ENCODE peak calls at places on chromosomes 1 and 21, in seven cellular contexts. One of them, this sample, is unnamed.

GRCh38 chr1:112744019-112744578 is 29.0 kb upstream of the PPM1J start:
- DNase-seq in K562: no peak
- DNase-seq in IMR-90: peak
- DNase-seq in A549: no peak
- DNase-seq in GM12878: no peak
- DNase-seq in HepG2: no peak
- DNase-seq in H1: no peak
- DNase-seq in this sample: peak

GRCh38 chr1:1760345-1760650 is 18.0 kb downstream of the NADK start:
- DNase-seq in K562: peak
- DNase-seq in IMR-90: no peak
- DNase-seq in A549: no peak
- DNase-seq in GM12878: no peak
- DNase-seq in HepG2: no peak
- DNase-seq in H1: no peak
- DNase-seq in this sample: no peak

GRCh38 chr1:116763116-116763786 is 9.0 kb downstream of the CD2 start:
- DNase-seq in K562: no peak
- DNase-seq in IMR-90: no peak
- DNase-seq in A549: no peak
- DNase-seq in GM12878: no peak
- DNase-seq in HepG2: no peak
- DNase-seq in H1: no peak
- DNase-seq in this sample: no peak

GRCh38 chr1:220761688-220762427 is 13.7 kb downstream of the MTARC2 start:
- DNase-seq in K562: no peak
- DNase-seq in IMR-90: no peak
- DNase-seq in A549: no peak
- DNase-seq in GM12878: no peak
- DNase-seq in HepG2: peak
- DNase-seq in H1: no peak
- DNase-seq in this sample: no peak

GRCh38 chr1:35298464-35298863 is 30.0 kb downstream of the ZMYM4 start:
- DNase-seq in K562: no peak
- DNase-seq in IMR-90: peak
- DNase-seq in A549: peak
- DNase-seq in GM12878: peak
- DNase-seq in HepG2: peak
- DNase-seq in H1: no peak
- DNase-seq in this sample: peak

GRCh38 chr21:45662623-45663015 is 19.1 kb downstream of the PCBP3 start:
- DNase-seq in K562: no peak
- DNase-seq in IMR-90: no peak
- DNase-seq in A549: no peak
- DNase-seq in GM12878: no peak
- DNase-seq in HepG2: no peak
- DNase-seq in H1: no peak
- DNase-seq in this sample: no peak

GRCh38 chr1:197600751-197601150 is 174.5 kb downstream of the DENND1B start:
- DNase-seq in K562: no peak
- DNase-seq in IMR-90: no peak
- DNase-seq in A549: no peak
- DNase-seq in GM12878: no peak
- DNase-seq in HepG2: no peak
- DNase-seq in H1: no peak
- DNase-seq in this sample: no peak

GRCh38 chr1:40766017-40766416 is 17.6 kb upstream of the KCNQ4 start:
- DNase-seq in K562: no peak
- DNase-seq in IMR-90: peak
- DNase-seq in A549: no peak
- DNase-seq in GM12878: no peak
- DNase-seq in HepG2: no peak
- DNase-seq in H1: no peak
- DNase-seq in this sample: no peak

GRCh38 chr1:26915204-26915842 is 1.5 kb upstream of the NR0B2 start:
- DNase-seq in K562: no peak
- DNase-seq in IMR-90: no peak
- DNase-seq in A549: no peak
- DNase-seq in GM12878: no peak
- DNase-seq in HepG2: peak
- DNase-seq in H1: no peak
- DNase-seq in this sample: no peak

GRCh38 chr1:184480711-184481110 is 93.9 kb downstream of the C1orf21 start:
- DNase-seq in K562: no peak
- DNase-seq in IMR-90: no peak
- DNase-seq in A549: no peak
- DNase-seq in GM12878: no peak
- DNase-seq in HepG2: no peak
- DNase-seq in H1: peak
- DNase-seq in this sample: peak

GRCh38 chr1:74247881-74248528 is 12.8 kb downstream of the TNNI3K start:
- DNase-seq in K562: no peak
- DNase-seq in IMR-90: no peak
- DNase-seq in A549: no peak
- DNase-seq in GM12878: no peak
- DNase-seq in HepG2: no peak
- DNase-seq in H1: no peak
- DNase-seq in this sample: no peak

GRCh38 chr1:112975336-112975735 is 19.3 kb upstream of the SLC16A1 start:
- DNase-seq in K562: no peak
- DNase-seq in IMR-90: no peak
- DNase-seq in A549: no peak
- DNase-seq in GM12878: no peak
- DNase-seq in HepG2: peak
- DNase-seq in H1: no peak
- DNase-seq in this sample: no peak

GRCh38 chr1:32960819-32961355 is 3.7 kb downstream of the RNF19B start:
- DNase-seq in K562: no peak
- DNase-seq in IMR-90: no peak
- DNase-seq in A549: no peak
- DNase-seq in GM12878: no peak
- DNase-seq in HepG2: no peak
- DNase-seq in H1: no peak
- DNase-seq in this sample: no peak

GRCh38 chr1:205925730-205926129 is 17.5 kb downstream of the SLC26A9 start:
- DNase-seq in K562: no peak
- DNase-seq in IMR-90: peak
- DNase-seq in A549: peak
- DNase-seq in GM12878: no peak
- DNase-seq in HepG2: no peak
- DNase-seq in H1: no peak
- DNase-seq in this sample: no peak

GRCh38 chr1:12618661-12619395 is 818 bp upstream of the DHRS3 start:
- DNase-seq in K562: peak
- DNase-seq in IMR-90: peak
- DNase-seq in A549: peak
- DNase-seq in GM12878: no peak
- DNase-seq in HepG2: peak
- DNase-seq in H1: no peak
- DNase-seq in this sample: peak

GRCh38 chr1:3676581-3677410 is 24.5 kb downstream of the TP73 start:
- DNase-seq in K562: no peak
- DNase-seq in IMR-90: no peak
- DNase-seq in A549: no peak
- DNase-seq in GM12878: peak
- DNase-seq in HepG2: no peak
- DNase-seq in H1: no peak
- DNase-seq in this sample: no peak

GRCh38 chr21:42133131-42133530 is 62.0 kb downstream of the UMODL1 start:
- DNase-seq in K562: no peak
- DNase-seq in IMR-90: no peak
- DNase-seq in A549: no peak
- DNase-seq in GM12878: no peak
- DNase-seq in HepG2: no peak
- DNase-seq in H1: no peak
- DNase-seq in this sample: no peak

GRCh38 chr21:42644223-42645208 is 8.9 kb upstream of the PDE9A start:
- DNase-seq in K562: no peak
- DNase-seq in IMR-90: peak
- DNase-seq in A549: no peak
- DNase-seq in GM12878: no peak
- DNase-seq in HepG2: no peak
- DNase-seq in H1: no peak
- DNase-seq in this sample: no peak

GRCh38 chr1:82697965-82698364 is 897.2 kb downstream of the ADGRL2 start:
- DNase-seq in K562: no peak
- DNase-seq in IMR-90: no peak
- DNase-seq in A549: no peak
- DNase-seq in GM12878: no peak
- DNase-seq in HepG2: no peak
- DNase-seq in H1: no peak
- DNase-seq in this sample: no peak

GRCh38 chr1:12315126-12315525 is 85.3 kb downstream of the VPS13D start:
- DNase-seq in K562: no peak
- DNase-seq in IMR-90: no peak
- DNase-seq in A549: no peak
- DNase-seq in GM12878: no peak
- DNase-seq in HepG2: no peak
- DNase-seq in H1: no peak
- DNase-seq in this sample: no peak

GRCh38 chr1:24009406-24009805 is 29.3 kb upstream of the SRSF10 start:
- DNase-seq in K562: no peak
- DNase-seq in IMR-90: peak
- DNase-seq in A549: no peak
- DNase-seq in GM12878: no peak
- DNase-seq in HepG2: peak
- DNase-seq in H1: no peak
- DNase-seq in this sample: no peak
- TF ChIP-seq USF2 in K562: no peak
- TF ChIP-seq USF2 in IMR-90: no peak
- TF ChIP-seq USF2 in A549: no peak
- TF ChIP-seq USF2 in GM12878: no peak
- TF ChIP-seq USF2 in HepG2: no peak
- TF ChIP-seq USF2 in H1: no peak
- TF ChIP-seq USF2 in this sample: no peak

GRCh38 chr1:107963601-107964396 is 1.2 kb downstream of the VAV3 start:
- DNase-seq in K562: no peak
- DNase-seq in IMR-90: no peak
- DNase-seq in A549: no peak
- DNase-seq in GM12878: peak
- DNase-seq in HepG2: no peak
- DNase-seq in H1: no peak
- DNase-seq in this sample: peak

GRCh38 chr1:107963009-107963408 is 2.0 kb downstream of the VAV3 start:
- DNase-seq in K562: no peak
- DNase-seq in IMR-90: no peak
- DNase-seq in A549: no peak
- DNase-seq in GM12878: no peak
- DNase-seq in HepG2: no peak
- DNase-seq in H1: no peak
- DNase-seq in this sample: no peak

GRCh38 chr1:107964397-107965111 is 426 bp downstream of the VAV3 start:
- DNase-seq in K562: no peak
- DNase-seq in IMR-90: no peak
- DNase-seq in A549: no peak
- DNase-seq in GM12878: no peak
- DNase-seq in HepG2: no peak
- DNase-seq in H1: no peak
- DNase-seq in this sample: peak

GRCh38 chr1:107966550-107966949 is 1.6 kb upstream of the VAV3 start:
- DNase-seq in K562: no peak
- DNase-seq in IMR-90: no peak
- DNase-seq in A549: no peak
- DNase-seq in GM12878: no peak
- DNase-seq in HepG2: no peak
- DNase-seq in H1: no peak
- DNase-seq in this sample: no peak

GRCh38 chr1:107965112-107965991 is at the start of gene VAV3:
- DNase-seq in K562: no peak
- DNase-seq in IMR-90: peak
- DNase-seq in A549: peak
- DNase-seq in GM12878: no peak
- DNase-seq in HepG2: peak
- DNase-seq in H1: peak
- DNase-seq in this sample: peak
- TF ChIP-seq USF2 in K562: no peak
- TF ChIP-seq USF2 in IMR-90: no peak
- TF ChIP-seq USF2 in A549: no peak
- TF ChIP-seq USF2 in GM12878: no peak
- TF ChIP-seq USF2 in HepG2: no peak
- TF ChIP-seq USF2 in H1: no peak
- TF ChIP-seq USF2 in this sample: no peak

GRCh38 chr1:95905818-95906395 is 671.9 kb downstream of the RWDD3 start:
- DNase-seq in K562: no peak
- DNase-seq in IMR-90: no peak
- DNase-seq in A549: no peak
- DNase-seq in GM12878: no peak
- DNase-seq in HepG2: no peak
- DNase-seq in H1: no peak
- DNase-seq in this sample: no peak
- TF ChIP-seq USF2 in K562: no peak
- TF ChIP-seq USF2 in IMR-90: no peak
- TF ChIP-seq USF2 in A549: no peak
- TF ChIP-seq USF2 in GM12878: no peak
- TF ChIP-seq USF2 in HepG2: no peak
- TF ChIP-seq USF2 in H1: no peak
- TF ChIP-seq USF2 in this sample: no peak

DNA sequence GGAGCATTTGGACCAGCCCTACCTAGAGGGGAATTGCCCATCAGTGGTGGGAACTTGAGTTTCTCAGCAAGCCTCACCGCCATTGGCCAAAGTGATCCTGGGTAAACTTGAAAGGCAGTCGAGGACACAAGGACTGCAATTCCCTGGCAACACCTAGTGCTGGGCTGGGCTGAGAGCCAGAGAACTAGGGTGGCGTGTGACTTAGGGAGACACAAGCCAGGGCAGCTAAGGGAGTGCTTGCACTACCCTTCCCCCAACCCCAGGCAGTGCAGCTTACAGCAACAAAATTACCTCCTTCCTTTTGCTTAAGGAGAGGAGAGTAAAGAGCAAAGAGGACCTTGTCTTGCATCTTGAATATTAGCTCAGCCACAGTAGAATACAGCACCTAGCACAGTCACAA is 176.9 kb upstream of the PRMT6 start:
- DNase-seq in K562: no peak
- DNase-seq in IMR-90: no peak
- DNase-seq in A549: no peak
- DNase-seq in GM12878: no peak
- DNase-seq in HepG2: no peak
- DNase-seq in H1: no peak
- DNase-seq in this sample: no peak
- TF ChIP-seq USF2 in K562: no peak
- TF ChIP-seq USF2 in IMR-90: no peak
- TF ChIP-seq USF2 in A549: no peak
- TF ChIP-seq USF2 in GM12878: no peak
- TF ChIP-seq USF2 in HepG2: no peak
- TF ChIP-seq USF2 in H1: no peak
- TF ChIP-seq USF2 in this sample: no peak